ENCODE peak calls at places on chromosomes 3 and 15, in seven cellular contexts. X is NB4, N is retinal pigment epithelial cell, L is suprapubic skin, I is GM20000, A is PC-3, M is HFFc6. R is an unnamed sample.
A peak's percentile ranks its signal among the peaks of the same experiment; 100 is the strongest.

GRCh38 chr3:187210091-187210490 is 12.8 kb downstream of the RTP1 start:
- DNase-seq in X (no peak), N (no peak), L (no peak), I (no peak), A (no peak), M (no peak), R (no peak)

GRCh38 chr3:134357914-134358811 is 16.1 kb downstream of the AMOTL2 start:
- DNase-seq in X (peak; percentile 28), N (peak; percentile 98), L (peak; percentile 65), I (peak; percentile 66), A (peak; percentile 91), M (peak; percentile 97), R (peak; percentile 90)

GRCh38 chr3:139119331-139120025 is 74.8 kb upstream of the PRR23C start:
- DNase-seq in X (no peak), N (no peak), L (no peak), I (no peak), A (no peak), M (no peak), R (no peak)

GRCh38 chr3:64815195-64815627 is 127.4 kb upstream of the ADAMTS9 start:
- DNase-seq in X (no peak), N (peak; percentile 27), L (no peak), I (no peak), A (no peak), M (no peak), R (no peak)

GRCh38 chr15:48059786-48060185 is 61.0 kb upstream of the SLC24A5 start:
- DNase-seq in X (no peak), N (no peak), L (no peak), I (no peak), A (no peak), M (no peak), R (no peak)

GRCh38 chr3:186986811-186987210 is 56.5 kb downstream of the ST6GAL1 start:
- DNase-seq in X (no peak), N (no peak), L (no peak), I (no peak), A (no peak), M (no peak), R (no peak)

GRCh38 chr3:14514323-14514720 is 25.8 kb downstream of the GRIP2 start:
- DNase-seq in X (no peak), N (no peak), L (peak; percentile 40), I (no peak), A (no peak), M (no peak), R (peak; percentile 86)

GRCh38 chr3:27791956-27792355 is 69.8 kb upstream of the EOMES start:
- DNase-seq in X (no peak), N (no peak), L (no peak), I (no peak), A (no peak), M (no peak), R (no peak)

GRCh38 chr3:23800731-23801130 is 5.0 kb upstream of the UBE2E1 start:
- DNase-seq in X (peak; percentile 41), N (no peak), L (no peak), I (peak; percentile 25), A (peak; percentile 50), M (no peak), R (no peak)

GRCh38 chr15:101479851-101480612 is 9.5 kb downstream of the PCSK6 start:
- DNase-seq in X (no peak), N (no peak), L (no peak), I (no peak), A (no peak), M (no peak), R (no peak)

DNA sequence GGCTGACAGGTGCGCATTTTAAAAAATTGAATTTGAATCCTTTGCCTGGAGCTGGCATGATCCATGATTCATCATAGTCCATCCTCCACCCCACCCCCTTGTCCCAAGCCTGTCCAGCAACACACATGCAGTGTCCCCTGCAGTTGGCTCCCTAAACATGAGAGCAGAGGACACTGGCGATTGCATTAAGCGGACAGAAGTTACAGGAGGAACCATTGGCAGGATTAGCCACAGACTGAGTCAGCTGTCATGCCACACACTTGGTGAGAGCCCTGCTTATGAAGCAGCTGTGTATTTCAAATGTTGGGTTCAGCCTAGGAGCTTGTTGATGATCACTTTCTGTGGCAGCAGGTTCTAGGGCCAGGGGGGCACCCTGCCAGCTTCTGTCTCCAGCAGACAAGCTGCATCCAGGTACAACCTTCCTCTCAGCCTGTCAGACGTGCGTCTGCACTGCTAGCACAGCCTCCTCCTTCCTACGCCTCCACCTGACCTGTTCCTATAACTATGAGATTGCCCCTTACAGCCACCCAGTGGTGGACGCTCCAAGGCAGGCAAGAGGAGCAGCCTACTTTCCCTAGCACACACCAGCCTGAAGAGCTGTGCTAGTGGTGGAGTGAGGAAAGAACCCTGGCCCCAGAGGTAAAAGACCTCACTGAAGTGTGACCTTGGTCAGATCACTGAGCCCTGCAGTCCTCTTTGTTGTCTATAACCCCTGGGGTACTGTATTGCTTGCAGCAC is 121.9 kb downstream of the SLCO3A1 start:
- DNase-seq in X (no peak), N (no peak), L (no peak), I (no peak), A (no peak), M (no peak), R (no peak)
- TF ChIP-seq CTCF in X (no peak), N (no peak), L (no peak), I (no peak), A (no peak), M (no peak), R (no peak)

GRCh38 chr3:52040600-52040999 is 15.8 kb downstream of the DUSP7 start:
- DNase-seq in X (no peak), N (no peak), L (no peak), I (no peak), A (no peak), M (no peak), R (no peak)

GRCh38 chr3:52039846-52040245 is 16.5 kb downstream of the DUSP7 start:
- DNase-seq in X (no peak), N (peak; percentile 40), L (no peak), I (no peak), A (no peak), M (no peak), R (no peak)

GRCh38 chr3:52043750-52044149 is 12.6 kb downstream of the DUSP7 start:
- DNase-seq in X (no peak), N (no peak), L (no peak), I (no peak), A (no peak), M (no peak), R (no peak)

GRCh38 chr3:52039426-52039825 is 16.9 kb downstream of the DUSP7 start:
- DNase-seq in X (no peak), N (no peak), L (no peak), I (no peak), A (no peak), M (no peak), R (no peak)

DNA sequence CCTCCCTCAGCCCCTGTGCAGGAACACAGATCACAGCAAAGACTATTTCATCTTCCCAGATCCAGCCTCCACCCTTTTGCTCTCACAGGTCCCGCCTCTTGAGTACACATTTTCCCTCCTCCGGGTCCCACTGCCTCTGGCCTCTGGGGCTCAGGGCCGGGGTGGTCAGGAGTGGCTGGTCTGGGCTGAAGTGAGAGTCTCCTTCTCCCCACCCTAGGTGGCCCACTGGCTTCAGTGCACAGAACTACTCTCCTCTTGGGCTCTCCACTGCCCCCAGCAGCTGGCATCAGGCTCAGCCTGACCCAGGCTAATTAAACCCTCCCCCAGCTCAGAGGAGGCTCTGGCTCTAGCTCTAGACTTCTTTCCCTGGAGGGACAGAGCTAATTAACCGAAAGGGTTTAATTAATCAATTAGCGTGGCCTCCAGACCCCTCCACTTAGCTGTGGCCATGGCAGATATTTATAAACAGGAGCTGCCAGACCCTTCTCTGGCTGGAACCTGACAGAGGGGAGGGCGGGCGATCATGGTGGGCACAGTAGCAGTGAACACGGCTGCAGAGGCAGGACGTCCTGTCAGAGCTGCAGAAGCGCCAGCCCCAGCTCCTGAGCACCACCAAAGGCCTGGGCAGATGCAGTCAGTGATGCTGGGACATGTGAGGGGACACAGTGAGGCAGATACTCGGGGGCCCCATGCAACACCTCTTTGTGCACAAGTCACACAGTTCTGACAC is 15.1 kb downstream of the DUSP7 start:
- DNase-seq in X (peak; percentile 42), N (no peak), L (no peak), I (no peak), A (peak; percentile 21), M (no peak), R (no peak)
- TF ChIP-seq CTCF in X (peak; percentile 38), N (peak; percentile 57), L (no peak), I (no peak), A (peak; percentile 42), M (peak; percentile 54), R (peak; percentile 66)

GRCh38 chr3:120177907-120178306 is 83.7 kb upstream of the GSK3B start:
- DNase-seq in X (peak; percentile 62), N (no peak), L (no peak), I (no peak), A (peak; percentile 21), M (peak; percentile 24), R (no peak)
- TF ChIP-seq CTCF in X (no peak), N (no peak), L (no peak), I (no peak), A (peak; percentile 26), M (peak; percentile 15), R (peak; percentile 8)

GRCh38 chr3:71583569-71584215 is at the start of gene FOXP1:
- DNase-seq in X (peak; percentile 84), N (peak; percentile 51), L (peak; percentile 81), I (peak; percentile 65), A (peak; percentile 74), M (peak; percentile 79), R (no peak)

GRCh38 chr3:71584216-71585061 is 911 bp upstream of the FOXP1 start:
- DNase-seq in X (peak; percentile 82), N (no peak), L (peak; percentile 68), I (peak; percentile 42), A (peak; percentile 36), M (peak; percentile 12), R (no peak)

GRCh38 chr3:71586810-71587242 is 3.3 kb upstream of the FOXP1 start:
- DNase-seq in X (no peak), N (no peak), L (no peak), I (no peak), A (no peak), M (no peak), R (no peak)

GRCh38 chr3:71585891-71586809 is 2.6 kb upstream of the FOXP1 start:
- DNase-seq in X (peak; percentile 62), N (no peak), L (no peak), I (peak; percentile 30), A (peak; percentile 56), M (peak; percentile 32), R (no peak)

DNA sequence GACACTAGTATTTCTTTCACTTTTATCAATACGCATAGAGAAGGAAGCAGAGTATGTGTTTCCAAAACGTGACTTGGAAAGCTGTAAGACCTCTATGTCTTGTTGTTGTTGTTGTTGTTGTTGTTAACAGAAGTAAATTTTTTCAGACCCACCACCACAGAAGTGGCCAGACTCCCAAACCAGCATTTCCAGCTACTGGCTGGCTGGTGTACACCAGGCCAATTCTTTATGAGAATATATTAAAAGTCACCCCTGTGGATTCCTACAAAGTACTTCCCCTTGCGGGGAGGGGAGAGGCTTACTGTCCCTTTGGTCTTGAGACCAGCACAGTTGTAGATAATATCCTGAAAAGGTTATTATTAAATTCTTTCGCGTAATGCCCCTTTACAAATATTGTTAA is 1.6 kb upstream of the FOXP1 start:
- DNase-seq in X (peak; percentile 72), N (no peak), L (no peak), I (no peak), A (peak; percentile 20), M (no peak), R (no peak)
- TF ChIP-seq CTCF in X (no peak), N (no peak), L (no peak), I (no peak), A (no peak), M (no peak), R (no peak)

GRCh38 chr3:45001738-45002137 is 24.4 kb upstream of the CLEC3B start:
- DNase-seq in X (no peak), N (no peak), L (no peak), I (no peak), A (no peak), M (no peak), R (no peak)
- TF ChIP-seq CTCF in X (no peak), N (no peak), L (no peak), I (no peak), A (peak; percentile 51), M (peak; percentile 36), R (peak; percentile 43)

R was measured in chondrocyte.